ENCODE peak calls at places on chromosomes 7 and 10, in four cellular contexts. X, L, Z and Q are unnamed samples.

GRCh38 chr10:47139121-47139520 is 160.9 kb upstream of the GDF10 start:
- DNase-seq in L (no peak), X (no peak), Z (no peak), Q (no peak)

GRCh38 chr10:70461397-70462348 is 16.9 kb upstream of the PALD1 start:
- DNase-seq in X (peak), L (peak), Z (peak), Q (peak)

GRCh38 chr7:133794490-133794889 is 332.6 kb upstream of the LRGUK start:
- DNase-seq in L (no peak), X (no peak), Z (no peak), Q (no peak)

GRCh38 chr10:36765777-36766176 is 359.6 kb upstream of the ANKRD30A start:
- DNase-seq in L (no peak), Z (peak), X (no peak), Q (no peak)

GRCh38 chr7:154794147-154794780 is 208.7 kb downstream of the PAXIP1 start:
- DNase-seq in X (no peak), L (peak), Z (no peak), Q (no peak)

GRCh38 chr7:21293771-21294170 is 134.1 kb upstream of the SP4 start:
- DNase-seq in Z (no peak), X (no peak), L (no peak), Q (no peak)

GRCh38 chr7:42237891-42238531 is 1.0 kb upstream of the GLI3 start:
- DNase-seq in X (no peak), Z (peak), L (peak), Q (no peak)

GRCh38 chr10:35633006-35633980 is 8.8 kb downstream of the FZD8 start:
- DNase-seq in X (no peak), L (no peak), Z (no peak), Q (no peak)

GRCh38 chr7:120834726-120835125 is 23.2 kb downstream of the TSPAN12 start:
- DNase-seq in Z (no peak), L (no peak), X (no peak), Q (no peak)

GRCh38 chr10:80284522-80284921 is 4.9 kb downstream of the MAT1A start:
- DNase-seq in X (no peak), L (no peak), Z (no peak), Q (no peak)

GRCh38 chr10:15712903-15713302 is 6.8 kb downstream of the ITGA8 start:
- DNase-seq in X (no peak), Z (no peak), L (no peak), Q (no peak)

GRCh38 chr7:1977876-1978441 is 254.8 kb downstream of the MAD1L1 start:
- DNase-seq in Z (no peak), X (no peak), L (no peak), Q (no peak)

GRCh38 chr10:95440756-95441546 is 120.2 kb downstream of the SORBS1 start:
- DNase-seq in X (no peak), L (no peak), Z (no peak), Q (no peak)

GRCh38 chr7:20330797-20331230 is at the start of gene ITGB8:
- DNase-seq in X (no peak), Z (peak), L (peak), Q (peak)

GRCh38 chr10:115029452-115030375 is 63.5 kb upstream of the ATRNL1 start:
- DNase-seq in Z (no peak), L (no peak), X (no peak), Q (no peak)

GRCh38 chr7:586494-586893 is 66.8 kb upstream of the PDGFA start:
- DNase-seq in Z (no peak), L (no peak), X (no peak), Q (no peak)

GRCh38 chr10:100696477-100696901 is 48.9 kb upstream of the PAX2 start:
- DNase-seq in L (no peak), Z (no peak), X (no peak), Q (no peak)

GRCh38 chr7:137829337-137829992 is 17.3 kb downstream of the DGKI start:
- DNase-seq in Z (no peak), L (no peak), X (no peak), Q (no peak)

GRCh38 chr7:111752022-111752582 is 189.8 kb upstream of the IMMP2L start:
- DNase-seq in X (peak), Z (peak), L (peak), Q (peak)

GRCh38 chr7:151857412-151857811 is 19.5 kb downstream of the PRKAG2 start:
- DNase-seq in Z (no peak), X (no peak), L (no peak), Q (no peak)

GRCh38 chr7:158865462-158865922 is 9.1 kb downstream of the DYNC2I1 start:
- DNase-seq in X (no peak), Z (no peak), L (no peak), Q (no peak)

GRCh38 chr7:2245883-2246679 is 4.1 kb downstream of the NUDT1 start:
- DNase-seq in X (no peak), Z (no peak), L (no peak), Q (no peak)